ENCODE peak calls at places on chromosomes 11 and 22, in five cellular contexts. N is brain microvascular endothelial cell, I is GM13977, Z is tibial artery, G is adrenal gland. K is an unnamed sample.

GRCh38 chr11:116725434-116726221 is 47.2 kb downstream of the BUD13 start:
- DNase-seq in N (peak), I (no peak), Z (no peak), G (peak), K (no peak)

GRCh38 chr11:109023029-109023428 is 358.2 kb downstream of the DDX10 start:
- DNase-seq in N (no peak), I (no peak), Z (no peak), G (no peak), K (no peak)

GRCh38 chr22:27043246-27043645 is 385.9 kb downstream of the MIAT start:
- DNase-seq in N (no peak), I (no peak), Z (no peak), G (no peak), K (no peak)

GRCh38 chr22:30732426-30732825 is 37.8 kb downstream of the OSBP2 start:
- DNase-seq in N (no peak), I (no peak), Z (no peak), G (no peak), K (no peak)

GRCh38 chr11:94790771-94791180 is 22.6 kb downstream of the AMOTL1 start:
- DNase-seq in N (no peak), I (no peak), Z (no peak), G (no peak), K (no peak)

GRCh38 chr11:112292785-112293407 is 32.2 kb upstream of the PLET1 start:
- DNase-seq in N (peak), I (no peak), Z (peak), G (peak), K (no peak)

GRCh38 chr22:41910599-41911291 is 4.1 kb downstream of the SHISA8 start:
- DNase-seq in N (no peak), I (peak), Z (peak), G (no peak), K (no peak)

GRCh38 chr22:41339823-41340222 is 38.5 kb downstream of the ZC3H7B start:
- DNase-seq in N (no peak), I (no peak), Z (no peak), G (no peak), K (no peak)

GRCh38 chr11:20058749-20059458 is 101.4 kb downstream of the DBX1 start:
- DNase-seq in N (no peak), I (no peak), Z (no peak), G (no peak), K (no peak)

GRCh38 chr11:63882555-63883242 is 34.3 kb downstream of the RCOR2 start:
- DNase-seq in N (no peak), I (no peak), Z (no peak), G (no peak), K (no peak)

GRCh38 chr11:11293798-11294611 is 59.0 kb downstream of the CSNK2A3 start:
- DNase-seq in N (no peak), I (no peak), Z (no peak), G (no peak), K (no peak)

GRCh38 chr11:91495837-91496236 is 728.8 kb upstream of the FAT3 start:
- DNase-seq in N (no peak), I (no peak), Z (no peak), G (no peak), K (no peak)

GRCh38 chr11:36000616-36001190 is 56.8 kb downstream of the LDLRAD3 start:
- DNase-seq in N (no peak), I (no peak), Z (no peak), G (no peak), K (no peak)

GRCh38 chr22:38308791-38309498 is 8.3 kb downstream of the CSNK1E start:
- DNase-seq in N (no peak), I (no peak), Z (no peak), G (no peak), K (no peak)

GRCh38 chr11:128886401-128887119 is 4.6 kb upstream of the KCNJ5 start:
- DNase-seq in N (no peak), I (no peak), Z (no peak), G (peak), K (no peak)

GRCh38 chr22:22408731-22409696 is 99.5 kb downstream of the ZNF280B start:
- DNase-seq in N (peak), I (peak), Z (no peak), G (peak), K (peak)

GRCh38 chr22:23065495-23066122 is 4.7 kb upstream of the GNAZ start:
- DNase-seq in N (no peak), I (no peak), Z (peak), G (peak), K (no peak)

GRCh38 chr11:73233704-73234402 is 15.8 kb downstream of the P2RY2 start:
- DNase-seq in N (no peak), I (no peak), Z (peak), G (peak), K (no peak)

GRCh38 chr22:47231759-47232158 is 469.3 kb downstream of the TBC1D22A start:
- DNase-seq in N (no peak), I (no peak), Z (no peak), G (no peak), K (no peak)

GRCh38 chr22:37079668-37080171 is 28.2 kb downstream of the KCTD17 start:
- DNase-seq in N (peak), I (no peak), Z (no peak), G (no peak), K (no peak)

GRCh38 chr11:62905927-62906531 is 15.1 kb downstream of the CHRM1 start:
- DNase-seq in N (peak), I (peak), Z (peak), G (peak), K (peak)

GRCh38 chr11:94553938-94554337 is 10.2 kb downstream of the FUT4 start:
- DNase-seq in N (peak), I (no peak), Z (no peak), G (no peak), K (no peak)

GRCh38 chr11:33027846-33028536 is 11.4 kb upstream of the TCP11L1 start:
- DNase-seq in N (no peak), I (no peak), Z (no peak), G (no peak), K (no peak)

GRCh38 chr11:106990322-106990721 is 28.0 kb downstream of the GUCY1A2 start:
- DNase-seq in N (no peak), I (no peak), Z (no peak), G (peak), K (no peak)

GRCh38 chr22:27420817-27421361 is 380.7 kb downstream of the MN1 start:
- DNase-seq in N (peak), I (no peak), Z (peak), G (peak), K (no peak)

GRCh38 chr11:23509821-23510220 is 649.5 kb upstream of the CCDC179 start:
- DNase-seq in N (no peak), I (no peak), Z (no peak), G (no peak), K (no peak)

DNA sequence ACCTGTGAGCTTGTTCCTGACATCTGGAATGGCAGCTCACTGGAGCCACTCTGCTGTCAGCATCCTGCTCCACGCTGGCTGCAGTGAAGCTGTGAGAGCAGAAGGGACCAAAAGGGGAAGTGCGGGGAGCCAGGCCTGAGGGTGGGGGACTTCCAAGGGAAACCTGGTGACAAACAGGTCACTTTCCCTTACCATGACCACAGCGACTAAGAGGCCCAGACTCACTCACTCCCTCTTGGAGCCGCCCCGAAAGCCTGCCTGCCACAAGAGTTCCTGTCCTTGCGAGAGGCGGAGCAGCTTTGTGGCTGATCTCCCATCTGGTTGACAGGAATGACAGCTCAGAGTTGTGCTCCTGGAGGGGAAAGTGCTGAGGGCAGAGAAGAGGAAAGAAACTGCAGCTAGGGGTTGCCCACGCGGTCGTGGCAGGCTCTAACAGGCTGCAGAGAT is 183.8 kb upstream of the NTM start:
- DNase-seq in N (no peak), I (peak), Z (no peak), G (no peak), K (peak)
- TF ChIP-seq CTCF in N (no peak), I (no peak), Z (no peak), G (no peak), K (no peak)

DNA sequence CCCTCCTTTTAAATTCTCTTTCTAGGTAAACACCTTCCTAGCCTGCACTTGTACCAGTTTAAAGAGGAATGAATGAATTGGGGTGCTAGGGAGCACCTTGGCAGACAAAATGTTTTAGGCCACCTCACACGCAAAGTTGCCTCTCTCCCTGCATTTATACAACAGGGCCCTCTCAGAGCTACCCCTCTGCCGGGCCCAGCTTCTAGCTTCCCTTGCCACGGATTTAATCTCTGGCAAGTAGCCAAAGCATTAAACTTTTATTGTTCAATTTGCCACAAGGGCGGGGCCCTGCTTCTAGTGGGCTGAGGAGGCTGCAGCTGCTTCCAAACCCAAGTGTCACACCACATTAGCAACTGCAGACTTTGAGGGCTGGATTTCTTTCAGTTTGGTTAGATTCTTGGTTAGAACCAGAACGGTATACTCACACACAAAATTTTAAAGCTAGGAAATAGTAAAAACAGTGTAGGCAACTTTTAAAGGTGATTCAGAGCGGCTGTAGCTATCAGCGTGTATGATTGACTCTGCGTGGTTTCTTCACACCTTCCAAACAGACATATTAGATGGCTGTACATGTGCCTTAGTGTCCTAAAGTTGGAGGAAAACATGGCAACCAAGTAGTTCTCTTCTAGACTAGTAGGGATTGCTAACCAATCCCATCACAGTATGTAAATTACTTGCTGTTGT is 6.5 kb downstream of the KREMEN1 start:
- DNase-seq in N (no peak), I (no peak), Z (no peak), G (no peak), K (no peak)
- TF ChIP-seq CTCF in N (no peak), I (no peak), Z (no peak), G (no peak), K (no peak)

GRCh38 chr11:34631297-34631696 is 10.4 kb downstream of the EHF start:
- DNase-seq in N (no peak), I (no peak), Z (no peak), G (no peak), K (no peak)
- TF ChIP-seq CTCF in N (no peak), I (no peak), Z (no peak), G (no peak), K (no peak)

DNA sequence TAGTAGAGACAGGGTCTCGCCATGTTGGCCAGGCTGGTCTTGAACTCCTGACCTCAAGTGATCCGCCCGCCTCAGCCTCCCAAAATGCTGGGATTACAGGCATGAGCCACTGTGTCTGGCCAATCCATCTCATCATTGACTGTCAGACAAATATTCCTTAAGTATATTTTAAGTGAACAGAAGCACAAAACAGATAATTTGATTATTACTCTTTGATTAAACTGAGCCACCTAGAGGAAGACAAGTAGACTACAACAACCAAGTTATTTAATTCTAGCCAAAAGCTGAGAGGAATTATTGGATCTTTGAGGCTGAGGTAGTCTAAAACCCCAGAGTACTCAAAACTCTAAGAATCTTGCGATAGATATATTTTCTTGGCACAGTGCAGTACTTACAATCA is 1.2 kb downstream of the ACRV1 start:
- DNase-seq in N (no peak), I (no peak), Z (no peak), G (no peak), K (no peak)
- TF ChIP-seq CTCF in N (no peak), I (peak), Z (no peak), G (no peak), K (no peak)

GRCh38 chr11:60791534-60791933 is 6.4 kb downstream of the MS4A10 start:
- DNase-seq in N (no peak), I (no peak), Z (no peak), G (no peak), K (no peak)
- TF ChIP-seq CTCF in N (no peak), I (no peak), Z (no peak), G (no peak), K (no peak)

GRCh38 chr11:8777907-8778767 is 95.5 kb downstream of the RPL27A start:
- DNase-seq in N (no peak), I (peak), Z (peak), G (no peak), K (peak)
- TF ChIP-seq CTCF in N (no peak), I (no peak), Z (no peak), G (no peak), K (no peak)

K was measured in GM10248.